ENCODE peak calls at places on chromosome 11, in nine cellular contexts. One of them, this sample, is unnamed.

GRCh38 chr11:104565581-104565956 is 332.7 kb downstream of the CASP12 start:
- DNase-seq in IMR-90: no peak
- DNase-seq in AG04450: no peak
- DNase-seq in Calu3: no peak
- DNase-seq in bronchial epithelial cell: no peak
- DNase-seq in HCT116: no peak
- DNase-seq in tibial artery: no peak
- DNase-seq in RWPE1: no peak
- DNase-seq in body of pancreas: no peak
- DNase-seq in this sample: no peak

GRCh38 chr11:86246293-86246675 is 1.7 kb downstream of the EED start:
- DNase-seq in IMR-90: no peak
- DNase-seq in AG04450: no peak
- DNase-seq in Calu3: no peak
- DNase-seq in bronchial epithelial cell: no peak
- DNase-seq in HCT116: no peak
- DNase-seq in tibial artery: no peak
- DNase-seq in RWPE1: no peak
- DNase-seq in body of pancreas: no peak
- DNase-seq in this sample: no peak

GRCh38 chr11:73216466-73216865 is 1.6 kb upstream of the P2RY2 start:
- DNase-seq in IMR-90: no peak
- DNase-seq in AG04450: no peak
- DNase-seq in Calu3: no peak
- DNase-seq in bronchial epithelial cell: no peak
- DNase-seq in HCT116: no peak
- DNase-seq in tibial artery: no peak
- DNase-seq in RWPE1: no peak
- DNase-seq in body of pancreas: no peak
- DNase-seq in this sample: no peak

GRCh38 chr11:102244681-102245409 is 72.4 kb upstream of the BIRC3 start:
- DNase-seq in IMR-90: peak
- DNase-seq in AG04450: no peak
- DNase-seq in Calu3: peak
- DNase-seq in bronchial epithelial cell: peak
- DNase-seq in HCT116: peak
- DNase-seq in tibial artery: no peak
- DNase-seq in RWPE1: peak
- DNase-seq in body of pancreas: no peak
- DNase-seq in this sample: no peak

GRCh38 chr11:118602331-118602730 is 5.1 kb upstream of the PHLDB1 start:
- DNase-seq in IMR-90: no peak
- DNase-seq in AG04450: no peak
- DNase-seq in Calu3: no peak
- DNase-seq in bronchial epithelial cell: no peak
- DNase-seq in HCT116: no peak
- DNase-seq in tibial artery: no peak
- DNase-seq in RWPE1: no peak
- DNase-seq in body of pancreas: no peak
- DNase-seq in this sample: no peak

GRCh38 chr11:116595305-116595880 is 177.4 kb downstream of the BUD13 start:
- DNase-seq in IMR-90: no peak
- DNase-seq in AG04450: no peak
- DNase-seq in Calu3: no peak
- DNase-seq in bronchial epithelial cell: no peak
- DNase-seq in HCT116: no peak
- DNase-seq in tibial artery: no peak
- DNase-seq in RWPE1: no peak
- DNase-seq in body of pancreas: no peak
- DNase-seq in this sample: no peak

GRCh38 chr11:40293655-40294342 is 1165.7 kb downstream of the LRRC4C start:
- DNase-seq in IMR-90: peak
- DNase-seq in AG04450: peak
- DNase-seq in Calu3: peak
- DNase-seq in bronchial epithelial cell: peak
- DNase-seq in HCT116: no peak
- DNase-seq in tibial artery: peak
- DNase-seq in RWPE1: peak
- DNase-seq in body of pancreas: peak
- DNase-seq in this sample: peak

GRCh38 chr11:2995893-2996554 is 3.9 kb upstream of the NAP1L4 start:
- DNase-seq in IMR-90: no peak
- DNase-seq in AG04450: no peak
- DNase-seq in Calu3: no peak
- DNase-seq in bronchial epithelial cell: no peak
- DNase-seq in HCT116: no peak
- DNase-seq in tibial artery: no peak
- DNase-seq in RWPE1: no peak
- DNase-seq in body of pancreas: no peak
- DNase-seq in this sample: no peak

GRCh38 chr11:110200241-110200640 is 96.2 kb downstream of the RDX start:
- DNase-seq in IMR-90: peak
- DNase-seq in AG04450: no peak
- DNase-seq in Calu3: no peak
- DNase-seq in bronchial epithelial cell: peak
- DNase-seq in HCT116: no peak
- DNase-seq in tibial artery: no peak
- DNase-seq in RWPE1: no peak
- DNase-seq in body of pancreas: no peak
- DNase-seq in this sample: peak

DNA sequence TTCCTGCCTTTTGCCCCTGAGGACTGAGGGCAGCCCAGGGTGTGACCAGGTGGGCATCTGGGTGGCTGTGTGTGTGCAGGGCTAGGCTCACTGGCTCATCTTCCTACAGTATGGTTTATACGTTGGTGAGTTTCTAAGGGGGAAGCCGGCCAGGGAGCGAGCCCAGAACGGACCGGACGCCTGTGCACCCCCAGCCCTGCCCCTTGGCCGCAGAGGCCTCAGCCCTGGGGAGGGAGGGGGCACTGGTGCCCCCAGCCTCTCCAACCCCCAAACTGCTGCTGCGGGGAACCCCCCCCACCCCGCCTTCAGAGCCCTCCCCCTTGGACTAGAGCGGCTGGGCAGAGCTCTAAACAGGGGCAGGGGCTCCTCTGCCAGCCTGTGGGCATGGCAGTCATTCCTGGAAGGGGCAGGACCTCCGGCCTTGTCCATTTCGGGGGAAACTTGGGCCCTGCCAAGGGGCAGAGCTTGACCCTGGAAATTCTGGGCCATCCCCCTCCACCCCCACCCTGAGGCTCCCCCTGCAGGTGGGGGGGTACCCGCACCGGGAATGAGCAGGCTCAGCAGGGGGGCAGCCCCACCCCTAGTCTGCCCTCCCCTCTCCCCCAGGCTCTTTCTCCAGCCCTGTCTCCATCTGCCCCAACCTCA is 5.4 kb downstream of the YIF1A start:
- DNase-seq in IMR-90: no peak
- DNase-seq in AG04450: no peak
- DNase-seq in Calu3: no peak
- DNase-seq in bronchial epithelial cell: no peak
- DNase-seq in HCT116: no peak
- DNase-seq in tibial artery: no peak
- DNase-seq in RWPE1: no peak
- DNase-seq in body of pancreas: no peak
- DNase-seq in this sample: no peak
- TF ChIP-seq CTCF in IMR-90: no peak
- TF ChIP-seq CTCF in AG04450: no peak
- TF ChIP-seq CTCF in Calu3: peak
- TF ChIP-seq CTCF in bronchial epithelial cell: no peak
- TF ChIP-seq CTCF in HCT116: peak
- TF ChIP-seq CTCF in tibial artery: no peak
- TF ChIP-seq CTCF in RWPE1: no peak
- TF ChIP-seq CTCF in body of pancreas: no peak
- TF ChIP-seq CTCF in this sample: no peak

DNA sequence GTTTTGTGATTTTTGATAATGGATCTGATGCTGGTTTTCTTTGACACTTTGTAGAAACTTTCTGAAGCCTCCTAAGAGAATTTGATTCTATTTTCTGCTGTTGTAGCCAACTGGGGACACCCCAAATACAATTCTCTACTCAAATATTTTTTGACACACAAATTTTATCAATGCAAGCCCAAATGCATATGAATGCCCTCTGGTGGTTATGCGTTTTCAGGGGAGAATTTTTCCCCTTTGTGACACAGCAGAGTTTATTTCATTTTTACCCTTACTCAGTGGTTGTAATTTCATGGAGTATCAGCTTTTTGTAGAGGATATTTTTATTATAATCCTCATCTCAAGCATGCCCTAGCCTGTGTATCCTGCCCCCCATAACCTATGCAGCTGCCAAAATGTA is 44.7 kb upstream of the MTMR2 start:
- DNase-seq in IMR-90: peak
- DNase-seq in AG04450: no peak
- DNase-seq in Calu3: no peak
- DNase-seq in bronchial epithelial cell: no peak
- DNase-seq in HCT116: no peak
- DNase-seq in tibial artery: no peak
- DNase-seq in RWPE1: peak
- DNase-seq in body of pancreas: no peak
- DNase-seq in this sample: no peak
- TF ChIP-seq CTCF in IMR-90: peak
- TF ChIP-seq CTCF in AG04450: peak
- TF ChIP-seq CTCF in Calu3: no peak
- TF ChIP-seq CTCF in bronchial epithelial cell: no peak
- TF ChIP-seq CTCF in HCT116: peak
- TF ChIP-seq CTCF in tibial artery: no peak
- TF ChIP-seq CTCF in RWPE1: peak
- TF ChIP-seq CTCF in body of pancreas: no peak
- TF ChIP-seq CTCF in this sample: peak

GRCh38 chr11:70378506-70379134 is 19.7 kb upstream of the CTTN start:
- DNase-seq in IMR-90: no peak
- DNase-seq in AG04450: no peak
- DNase-seq in Calu3: no peak
- DNase-seq in bronchial epithelial cell: no peak
- DNase-seq in HCT116: no peak
- DNase-seq in tibial artery: no peak
- DNase-seq in RWPE1: no peak
- DNase-seq in body of pancreas: no peak
- DNase-seq in this sample: no peak
- TF ChIP-seq CTCF in IMR-90: peak
- TF ChIP-seq CTCF in AG04450: peak
- TF ChIP-seq CTCF in Calu3: peak
- TF ChIP-seq CTCF in bronchial epithelial cell: peak
- TF ChIP-seq CTCF in HCT116: peak
- TF ChIP-seq CTCF in tibial artery: no peak
- TF ChIP-seq CTCF in RWPE1: no peak
- TF ChIP-seq CTCF in body of pancreas: no peak
- TF ChIP-seq CTCF in this sample: peak

GRCh38 chr11:46898396-46899095 is 19.8 kb downstream of the LRP4 start:
- DNase-seq in IMR-90: no peak
- DNase-seq in AG04450: no peak
- DNase-seq in Calu3: peak
- DNase-seq in bronchial epithelial cell: peak
- DNase-seq in HCT116: no peak
- DNase-seq in tibial artery: no peak
- DNase-seq in RWPE1: no peak
- DNase-seq in body of pancreas: no peak
- DNase-seq in this sample: peak

GRCh38 chr11:46894961-46895360 is 23.4 kb downstream of the LRP4 start:
- DNase-seq in IMR-90: no peak
- DNase-seq in AG04450: no peak
- DNase-seq in Calu3: no peak
- DNase-seq in bronchial epithelial cell: no peak
- DNase-seq in HCT116: no peak
- DNase-seq in tibial artery: no peak
- DNase-seq in RWPE1: no peak
- DNase-seq in body of pancreas: no peak
- DNase-seq in this sample: no peak

GRCh38 chr11:46895821-46896220 is 22.5 kb downstream of the LRP4 start:
- DNase-seq in IMR-90: no peak
- DNase-seq in AG04450: no peak
- DNase-seq in Calu3: no peak
- DNase-seq in bronchial epithelial cell: no peak
- DNase-seq in HCT116: no peak
- DNase-seq in tibial artery: no peak
- DNase-seq in RWPE1: no peak
- DNase-seq in body of pancreas: peak
- DNase-seq in this sample: peak

GRCh38 chr11:46894506-46894905 is 23.8 kb downstream of the LRP4 start:
- DNase-seq in IMR-90: no peak
- DNase-seq in AG04450: no peak
- DNase-seq in Calu3: no peak
- DNase-seq in bronchial epithelial cell: no peak
- DNase-seq in HCT116: no peak
- DNase-seq in tibial artery: no peak
- DNase-seq in RWPE1: no peak
- DNase-seq in body of pancreas: no peak
- DNase-seq in this sample: no peak

DNA sequence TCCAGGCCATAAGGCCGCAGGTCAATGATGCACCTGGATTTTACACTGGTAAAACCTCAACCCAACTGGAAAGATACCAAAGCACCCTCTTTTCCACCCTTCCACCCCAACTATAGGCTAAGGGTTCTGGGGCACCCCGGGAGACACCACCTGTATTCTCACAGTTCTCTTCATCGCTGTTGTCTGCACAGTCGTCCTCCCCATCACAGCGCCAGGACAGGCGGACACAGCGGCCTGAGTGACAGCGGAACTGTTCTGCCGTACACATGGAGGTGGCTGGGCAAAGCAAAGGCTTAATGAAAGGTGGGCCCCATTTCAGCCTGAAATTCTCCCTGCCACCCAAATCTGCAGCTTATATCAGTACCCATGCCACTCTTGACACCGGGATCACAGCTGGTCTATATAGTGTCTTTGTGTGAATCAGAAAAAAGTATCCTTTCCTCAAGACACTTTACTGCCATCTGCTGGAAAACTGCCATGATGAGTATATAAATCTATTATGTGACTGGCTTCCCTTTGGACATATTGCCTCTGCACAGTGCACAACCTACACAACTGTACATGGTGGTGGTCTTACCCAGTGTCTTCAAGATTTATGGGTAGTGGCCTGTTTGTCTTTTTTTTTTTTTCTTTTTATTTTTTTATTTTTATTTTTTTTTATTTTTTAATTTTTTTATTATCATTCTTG is 21.5 kb downstream of the LRP4 start:
- DNase-seq in IMR-90: peak
- DNase-seq in AG04450: no peak
- DNase-seq in Calu3: peak
- DNase-seq in bronchial epithelial cell: peak
- DNase-seq in HCT116: peak
- DNase-seq in tibial artery: no peak
- DNase-seq in RWPE1: no peak
- DNase-seq in body of pancreas: no peak
- DNase-seq in this sample: no peak
- TF ChIP-seq CTCF in IMR-90: peak
- TF ChIP-seq CTCF in AG04450: peak
- TF ChIP-seq CTCF in Calu3: peak
- TF ChIP-seq CTCF in bronchial epithelial cell: peak
- TF ChIP-seq CTCF in HCT116: peak
- TF ChIP-seq CTCF in tibial artery: no peak
- TF ChIP-seq CTCF in RWPE1: no peak
- TF ChIP-seq CTCF in body of pancreas: no peak
- TF ChIP-seq CTCF in this sample: peak